ENCODE peak calls at places on chromosomes 1 and 21, in nine cellular contexts. M is HFFc6, P is lower lobe of right lung, Y is NCI-H774, D is NCI-H2081, C is fibroblast of pulmonary artery, F is GM04504, G is lung microvascular endothelial cell, I is M059J. H is an unnamed sample.
A peak's percentile ranks its signal among the peaks of the same experiment; 100 is the strongest.

GRCh38 chr1:12424150-12424549 is 193.9 kb downstream of the DHRS3 start:
- DNase-seq in P (no peak), Y (no peak), F (peak; percentile 50), C (peak; percentile 71), I (peak; percentile 80), M (peak; percentile 66), G (peak; percentile 32), D (no peak), H (no peak)

GRCh38 chr1:169550294-169550693 is 36.0 kb downstream of the F5 start:
- DNase-seq in I (peak; percentile 42), G (peak; percentile 66), P (no peak), Y (peak; percentile 73), M (peak; percentile 41), F (no peak), D (peak; percentile 63), C (peak; percentile 77), H (peak; percentile 81)

GRCh38 chr1:184905601-184906322 is 68.5 kb downstream of the NIBAN1 start:
- DNase-seq in F (no peak), P (no peak), D (peak; percentile 96), M (no peak), G (no peak), I (no peak), Y (peak; percentile 93), C (peak; percentile 40), H (no peak)

GRCh38 chr1:185767721-185768120 is 33.5 kb downstream of the HMCN1 start:
- DNase-seq in Y (no peak), F (no peak), C (peak; percentile 23), G (no peak), P (no peak), I (no peak), D (no peak), M (no peak), H (no peak)

GRCh38 chr1:159647616-159648015 is 60.0 kb downstream of the APCS start:
- DNase-seq in P (no peak), C (no peak), G (no peak), M (peak; percentile 10), D (no peak), Y (no peak), F (no peak), I (no peak), H (no peak)

GRCh38 chr1:169060906-169061683 is 45.4 kb upstream of the ATP1B1 start:
- DNase-seq in G (no peak), P (peak; percentile 55), Y (no peak), F (no peak), M (peak; percentile 2), C (no peak), I (peak; percentile 48), D (no peak), H (no peak)

GRCh38 chr21:41441546-41441945 is 15.5 kb downstream of the MX1 start:
- DNase-seq in C (no peak), F (no peak), Y (no peak), P (no peak), I (no peak), G (no peak), M (no peak), D (no peak), H (no peak)

GRCh38 chr1:163596541-163597258 is 274.9 kb downstream of the NUF2 start:
- DNase-seq in G (no peak), P (no peak), I (no peak), C (no peak), D (peak; percentile 39), F (no peak), Y (no peak), M (no peak), H (no peak)

GRCh38 chr1:35377553-35377952 is 109.0 kb downstream of the ZMYM4 start:
- DNase-seq in I (peak; percentile 44), P (no peak), C (peak; percentile 13), F (peak; percentile 8), M (peak; percentile 16), Y (no peak), D (no peak), G (no peak), H (no peak)

GRCh38 chr1:14715771-14716170 is 117.3 kb downstream of the KAZN start:
- DNase-seq in F (no peak), G (no peak), D (no peak), I (no peak), P (no peak), Y (no peak), M (no peak), C (no peak), H (no peak)

GRCh38 chr1:28955930-28956552 is 41.7 kb downstream of the EPB41 start:
- DNase-seq in P (no peak), Y (peak; percentile 75), M (no peak), G (no peak), C (no peak), D (peak; percentile 98), I (peak; percentile 26), F (no peak), H (no peak)

GRCh38 chr1:61782771-61783170 is 40.5 kb downstream of the PATJ start:
- DNase-seq in G (no peak), I (no peak), F (no peak), D (no peak), Y (no peak), M (no peak), P (no peak), C (no peak), H (no peak)

GRCh38 chr1:196181594-196181878 is 426.7 kb downstream of the KCNT2 start:
- DNase-seq in I (no peak), F (no peak), D (no peak), G (peak; percentile 87), C (no peak), M (no peak), P (no peak), Y (no peak), H (no peak)

GRCh38 chr1:44798481-44799365 is 1.5 kb upstream of the PLK3 start:
- DNase-seq in P (peak; percentile 47), I (no peak), Y (peak; percentile 58), M (no peak), C (no peak), D (peak; percentile 51), F (no peak), G (no peak), H (no peak)

GRCh38 chr21:41766883-41767605 is at the start of gene RIPK4:
- DNase-seq in F (no peak), M (peak; percentile 16), G (peak; percentile 17), P (peak; percentile 82), C (peak; percentile 35), I (peak; percentile 87), Y (peak; percentile 66), D (peak; percentile 79), H (peak; percentile 88)

GRCh38 chr1:230713915-230714764 is at the start of gene AGT:
- DNase-seq in I (peak; percentile 81), P (no peak), G (no peak), D (no peak), M (peak; percentile 79), Y (no peak), F (peak; percentile 80), C (peak; percentile 48), H (no peak)

GRCh38 chr1:7584643-7585042 is 186.5 kb upstream of the VAMP3 start:
- DNase-seq in P (peak; percentile 32), Y (no peak), M (no peak), D (no peak), C (no peak), F (no peak), G (no peak), I (no peak), H (no peak)

GRCh38 chr21:43903451-43904091 is 38.5 kb downstream of the AGPAT3 start:
- DNase-seq in D (no peak), M (no peak), F (no peak), Y (peak; percentile 8), P (peak; percentile 86), G (peak; percentile 87), I (no peak), C (no peak), H (no peak)

GRCh38 chr1:4046836-4047461 is 146.9 kb upstream of the C1orf174 start:
- DNase-seq in D (no peak), M (no peak), I (no peak), Y (no peak), C (no peak), G (no peak), P (no peak), F (no peak), H (no peak)

GRCh38 chr1:32150847-32151246 is 28.6 kb upstream of the TXLNA start:
- DNase-seq in C (no peak), G (no peak), D (no peak), M (peak; percentile 51), I (peak; percentile 53), Y (no peak), P (no peak), F (no peak), H (no peak)

GRCh38 chr1:174040387-174040786 is 18.2 kb upstream of the RC3H1 start:
- DNase-seq in F (no peak), Y (peak; percentile 73), I (peak; percentile 92), M (peak; percentile 85), D (peak; percentile 81), G (peak; percentile 26), C (peak; percentile 73), P (no peak), H (peak; percentile 51)

GRCh38 chr1:78333426-78334012 is 157.3 kb upstream of the PTGFR start:
- DNase-seq in Y (no peak), D (peak; percentile 16), G (peak; percentile 43), M (peak; percentile 20), F (no peak), C (peak; percentile 71), P (no peak), I (no peak), H (peak; percentile 59)

GRCh38 chr1:53769780-53770179 is 30.8 kb upstream of the GLIS1 start:
- DNase-seq in D (no peak), G (no peak), F (no peak), P (no peak), M (peak; percentile 33), C (peak; percentile 33), Y (no peak), I (no peak), H (no peak)

GRCh38 chr1:17538428-17539130 is 919 bp upstream of the ARHGEF10L start:
- DNase-seq in I (peak; percentile 64), C (no peak), D (no peak), G (no peak), P (no peak), F (no peak), Y (no peak), M (no peak), H (peak; percentile 95)

GRCh38 chr1:61287014-61287413 is 204.7 kb downstream of the NFIA start:
- DNase-seq in C (peak; percentile 54), P (no peak), G (no peak), M (peak; percentile 52), D (no peak), I (peak; percentile 8), F (no peak), Y (no peak), H (peak; percentile 92)

GRCh38 chr1:14726606-14727005 is 128.1 kb downstream of the KAZN start:
- DNase-seq in Y (no peak), C (no peak), P (no peak), F (no peak), I (no peak), M (no peak), G (no peak), D (no peak), H (no peak)

GRCh38 chr1:99659755-99660210 is 13.9 kb downstream of the PALMD start:
- DNase-seq in Y (no peak), C (peak; percentile 60), M (peak; percentile 20), P (no peak), I (peak; percentile 97), F (no peak), G (peak; percentile 92), D (no peak), H (no peak)

GRCh38 chr1:23651069-23651808 is 40.4 kb upstream of the RPL11 start:
- DNase-seq in G (no peak), M (peak; percentile 57), Y (no peak), I (peak; percentile 75), C (peak; percentile 54), D (no peak), P (no peak), F (no peak), H (peak; percentile 78)

GRCh38 chr1:207754942-207755689 is 3.3 kb downstream of the CD46 start:
- DNase-seq in F (no peak), G (no peak), C (peak; percentile 29), M (no peak), I (no peak), D (no peak), Y (no peak), P (no peak), H (no peak)

GRCh38 chr1:51234721-51235425 is 1.2 kb upstream of the RNF11 start:
- DNase-seq in P (peak; percentile 70), M (peak; percentile 48), F (no peak), C (no peak), G (peak; percentile 23), D (peak; percentile 94), Y (peak; percentile 72), I (peak; percentile 87), H (no peak)

GRCh38 chr1:54833146-54833545 is 32.0 kb upstream of the TTC22 start:
- DNase-seq in F (no peak), Y (no peak), G (no peak), P (no peak), D (no peak), M (no peak), I (no peak), C (no peak), H (no peak)

H was measured in SK-MEL-5.